ENCODE peak calls at places on chromosomes 4 and X, in eight cellular contexts. A, Z, X, T, O, D, G and W are unnamed samples.
A peak's percentile ranks its signal among the peaks of the same experiment; 100 is the strongest.

GRCh38 chr4:165111906-165112257 is 778 bp downstream of the TMEM192 start:
- DNase-seq in X (no peak), O (no peak), D (no peak), T (peak; percentile 6), Z (no peak), A (no peak), G (no peak), W (no peak)

GRCh38 chr4:124862261-124862660 is 149.7 kb upstream of the ANKRD50 start:
- DNase-seq in X (no peak), Z (no peak), D (no peak), G (no peak), T (no peak), A (no peak), O (no peak), W (no peak)

GRCh38 chr4:106325800-106326199 is 9.4 kb downstream of the AIMP1 start:
- DNase-seq in Z (no peak), O (no peak), G (no peak), T (no peak), A (no peak), D (no peak), X (no peak), W (no peak)

GRCh38 chr4:83771113-83771705 is 235.3 kb downstream of the GPAT3 start:
- DNase-seq in X (peak; percentile 35), D (peak; percentile 69), A (no peak), T (peak; percentile 72), G (peak; percentile 38), O (no peak), Z (peak; percentile 27), W (peak; percentile 62)

GRCh38 chr4:25926473-25926872 is 12.5 kb downstream of the SMIM20 start:
- DNase-seq in G (no peak), X (no peak), D (no peak), T (no peak), O (no peak), Z (no peak), A (no peak), W (no peak)

GRCh38 chrX:70422886-70423336 is at the start of gene GDPD2:
- DNase-seq in G (peak; percentile 60), T (peak; percentile 29), Z (no peak), A (no peak), O (no peak), D (peak; percentile 28), X (peak; percentile 25), W (peak; percentile 17)

GRCh38 chrX:56281789-56282188 is 49.6 kb downstream of the KLF8 start:
- DNase-seq in X (peak; percentile 46), O (no peak), A (no peak), D (no peak), Z (no peak), G (peak; percentile 11), T (peak; percentile 4), W (peak; percentile 45)

GRCh38 chrX:106898462-106898861 is 4.7 kb downstream of the RIPPLY1 start:
- DNase-seq in O (no peak), A (no peak), X (peak; percentile 73), Z (no peak), G (peak; percentile 25), D (peak; percentile 67), T (peak; percentile 58), W (peak; percentile 81)

GRCh38 chrX:45230410-45230809 is 29.7 kb upstream of the DIPK2B start:
- DNase-seq in G (no peak), Z (no peak), O (no peak), X (peak; percentile 66), A (no peak), D (no peak), T (no peak), W (no peak)

GRCh38 chr4:13546374-13546854 is 2.1 kb upstream of the NKX3-2 start:
- DNase-seq in A (no peak), O (no peak), T (no peak), X (no peak), Z (no peak), G (no peak), D (no peak), W (no peak)